ENCODE peak calls at places on chromosomes 13 and 19, in four cellular contexts. I is AG04449, Z is activated T-cell treated with anti-CD3 and anti-CD28 coated beads for 1 hour, T is kidney epithelial cell. C is an unnamed sample.

GRCh38 chr19:4089400-4089908 is 22.8 kb upstream of the ZBTB7A start:
- DNase-seq in I (no peak), Z (peak), T (no peak), C (peak)

GRCh38 chr13:40096357-40096911 is 441.0 kb downstream of the COG6 start:
- DNase-seq in I (no peak), Z (peak), T (no peak), C (peak)

GRCh38 chr13:94192576-94192975 is 286.9 kb downstream of the DCT start:
- DNase-seq in I (no peak), Z (no peak), T (no peak), C (no peak)

GRCh38 chr19:45142016-45142727 is 18.6 kb downstream of the NKPD1 start:
- DNase-seq in I (no peak), Z (no peak), T (no peak), C (no peak)

GRCh38 chr13:105207586-105208293 is 1327.7 kb downstream of the EFNB2 start:
- DNase-seq in I (no peak), Z (no peak), T (no peak), C (no peak)

GRCh38 chr19:45368737-45369340 is 1.5 kb downstream of the ERCC2 start:
- DNase-seq in I (no peak), Z (no peak), T (no peak), C (no peak)

GRCh38 chr19:2609389-2610116 is 92.9 kb downstream of the GNG7 start:
- DNase-seq in I (no peak), Z (no peak), T (no peak), C (no peak)

GRCh38 chr19:31715249-31715944 is 366.2 kb upstream of the TSHZ3 start:
- DNase-seq in I (no peak), Z (no peak), T (no peak), C (no peak)

GRCh38 chr19:5818594-5818993 is 13.7 kb downstream of the NRTN start:
- DNase-seq in I (no peak), Z (no peak), T (no peak), C (no peak)

GRCh38 chr19:51083783-51084182 is 1.1 kb upstream of the KLK14 start:
- DNase-seq in I (no peak), Z (no peak), T (no peak), C (no peak)

GRCh38 chr19:4014541-4015491 is 7.3 kb downstream of the PIAS4 start:
- DNase-seq in I (no peak), Z (peak), T (no peak), C (peak)

GRCh38 chr19:45119582-45119981 is 26.6 kb downstream of the PPP1R37 start:
- DNase-seq in I (no peak), Z (no peak), T (no peak), C (no peak)

GRCh38 chr13:19606152-19606551 is 27.3 kb upstream of the MPHOSPH8 start:
- DNase-seq in I (no peak), Z (no peak), T (no peak), C (no peak)

GRCh38 chr13:113969973-113970611 is 3.8 kb downstream of the C13orf46 start:
- DNase-seq in I (no peak), Z (no peak), T (no peak), C (no peak)

GRCh38 chr13:109672545-109672944 is 113.8 kb downstream of the IRS2 start:
- DNase-seq in I (peak), Z (no peak), T (no peak), C (no peak)

GRCh38 chr19:29588095-29588494 is 18.0 kb upstream of the POP4 start:
- DNase-seq in I (no peak), Z (no peak), T (no peak), C (no peak)

GRCh38 chr19:42148270-42148669 is 16.0 kb upstream of the POU2F2 start:
- DNase-seq in I (no peak), Z (no peak), T (no peak), C (no peak)

GRCh38 chr19:37914908-37915307 is 7.9 kb downstream of the SIPA1L3 start:
- DNase-seq in I (no peak), Z (no peak), T (no peak), C (no peak)

GRCh38 chr13:32087955-32088747 is 56.6 kb downstream of the FRY start:
- DNase-seq in I (no peak), Z (no peak), T (no peak), C (no peak)

GRCh38 chr19:34416021-34416545 is 11.9 kb downstream of the PDCD2L start:
- DNase-seq in I (no peak), Z (no peak), T (no peak), C (no peak)

GRCh38 chr13:49219647-49220034 is 497 bp upstream of the MLNR start:
- DNase-seq in I (no peak), Z (no peak), T (no peak), C (no peak)

GRCh38 chr19:2325261-2326046 is 2.9 kb downstream of the LSM7 start:
- DNase-seq in I (no peak), Z (no peak), T (no peak), C (no peak)

GRCh38 chr13:111049791-111050538 is 65.1 kb upstream of the ARHGEF7 start:
- DNase-seq in I (no peak), Z (no peak), T (no peak), C (no peak)

GRCh38 chr13:110912651-110913051 is 2.2 kb downstream of the ANKRD10 start:
- DNase-seq in I (no peak), Z (no peak), T (no peak), C (no peak)

GRCh38 chr13:50241479-50241878 is 226.2 kb downstream of the KCNRG start:
- DNase-seq in I (no peak), Z (no peak), T (no peak), C (no peak)

GRCh38 chr19:47036233-47036651 is 12.2 kb downstream of the TMEM160 start:
- DNase-seq in I (no peak), Z (no peak), T (no peak), C (no peak)

GRCh38 chr13:26616126-26616525 is 58.6 kb downstream of the WASF3 start:
- DNase-seq in I (peak), Z (no peak), T (no peak), C (no peak)

GRCh38 chr19:49186108-49186507 is 28.5 kb downstream of the TRPM4 start:
- DNase-seq in I (no peak), Z (no peak), T (no peak), C (no peak)

GRCh38 chr19:572891-573825 is 762 bp downstream of the BSG start:
- DNase-seq in I (no peak), Z (no peak), T (no peak), C (no peak)

GRCh38 chr13:97413694-97414093 is 20.3 kb upstream of the RAP2A start:
- DNase-seq in I (no peak), Z (no peak), T (no peak), C (no peak)

GRCh38 chr19:3868770-3869456 is at the start of gene ZFR2:
- DNase-seq in I (no peak), Z (no peak), T (no peak), C (peak)

GRCh38 chr13:84684048-84684662 is 801.9 kb upstream of the SLITRK1 start:
- DNase-seq in I (no peak), Z (no peak), T (no peak), C (no peak)

GRCh38 chr19:39566064-39566463 is 26.1 kb upstream of the EID2 start:
- DNase-seq in I (no peak), Z (no peak), T (no peak), C (no peak)

C was measured in CD4-positive, alpha-beta T cell.